ENCODE peak calls at places on chromosome 11, in five cellular contexts. M is PC-3, X is iPS DF 6.9, K is heart right ventricle, Z is H9. Y is an unnamed sample.

GRCh38 chr11:64355078-64355940 is 3.7 kb upstream of the RPS6KA4 start:
- DNase-seq in K (peak; percentile 82), Z (peak; percentile 90), X (no peak), M (peak; percentile 94), Y (no peak)

GRCh38 chr11:95925011-95925410 is 1.1 kb upstream of the MTMR2 start:
- DNase-seq in Z (no peak), X (no peak), M (peak; percentile 92), K (no peak), Y (peak; percentile 20)

GRCh38 chr11:6737872-6738466 is 33.8 kb downstream of the OR2AG2 start:
- DNase-seq in X (peak; percentile 5), K (no peak), M (peak; percentile 74), Z (peak; percentile 38), Y (no peak)

GRCh38 chr11:118068206-118068944 is 8.5 kb upstream of the TMPRSS4 start:
- DNase-seq in K (no peak), Z (peak; percentile 77), M (no peak), X (no peak), Y (no peak)

GRCh38 chr11:133519560-133519959 is 12.7 kb downstream of the OPCML start:
- DNase-seq in K (no peak), M (no peak), Z (no peak), X (no peak), Y (no peak)

GRCh38 chr11:12185914-12186313 is 75.5 kb downstream of the MICAL2 start:
- DNase-seq in X (no peak), Z (no peak), K (no peak), M (no peak), Y (no peak)

GRCh38 chr11:114264381-114264780 is 31.8 kb upstream of the NNMT start:
- DNase-seq in K (no peak), X (no peak), M (no peak), Z (no peak), Y (no peak)

GRCh38 chr11:75524576-75525432 is 937 bp downstream of the GDPD5 start:
- DNase-seq in Z (peak; percentile 45), K (peak; percentile 33), M (peak; percentile 71), X (no peak), Y (no peak)

GRCh38 chr11:95898782-95899181 is 25.1 kb downstream of the MTMR2 start:
- DNase-seq in X (no peak), K (no peak), M (no peak), Z (no peak), Y (no peak)

GRCh38 chr11:85902353-85902752 is 47.2 kb downstream of the CCDC83 start:
- DNase-seq in K (no peak), M (no peak), Z (no peak), X (no peak), Y (no peak)

GRCh38 chr11:18617688-18618340 is 16.3 kb downstream of the SPTY2D1 start:
- DNase-seq in K (no peak), M (no peak), X (no peak), Z (no peak), Y (no peak)

GRCh38 chr11:19377855-19378254 is 137.1 kb upstream of the E2F8 start:
- DNase-seq in M (no peak), K (no peak), Z (no peak), X (no peak), Y (no peak)

GRCh38 chr11:120121336-120121735 is 16.6 kb downstream of the TRIM29 start:
- DNase-seq in Z (no peak), M (peak; percentile 93), X (no peak), K (no peak), Y (peak; percentile 83)

GRCh38 chr11:117604349-117604995 is 192.5 kb downstream of the DSCAML1 start:
- DNase-seq in K (no peak), X (no peak), M (peak; percentile 12), Z (no peak), Y (no peak)

GRCh38 chr11:57460017-57460755 is at the start of gene RTN4RL2:
- DNase-seq in X (no peak), K (peak; percentile 62), Z (peak; percentile 80), M (peak; percentile 72), Y (no peak)

GRCh38 chr11:130465259-130465658 is 16.8 kb downstream of the ADAMTS15 start:
- DNase-seq in K (no peak), Z (no peak), X (no peak), M (no peak), Y (no peak)

GRCh38 chr11:123195182-123196059 is at the start of gene CLMP:
- DNase-seq in M (peak; percentile 62), K (peak; percentile 51), Z (peak; percentile 74), X (no peak), Y (no peak)

GRCh38 chr11:61140416-61140815 is 20.8 kb downstream of the VPS37C start:
- DNase-seq in M (no peak), K (no peak), X (no peak), Z (no peak), Y (no peak)

GRCh38 chr11:97993565-97993964 is 1027.2 kb upstream of the CNTN5 start:
- DNase-seq in K (no peak), M (no peak), Z (no peak), X (no peak), Y (no peak)

GRCh38 chr11:6027501-6027900 is 3.1 kb downstream of the OR56A1 start:
- DNase-seq in M (no peak), Z (no peak), K (no peak), X (no peak), Y (no peak)

GRCh38 chr11:34052608-34053160 is 1.2 kb downstream of the CAPRIN1 start:
- DNase-seq in X (no peak), Z (no peak), M (no peak), K (no peak), Y (no peak)

GRCh38 chr11:73154178-73154577 is 12.1 kb upstream of the FCHSD2 start:
- DNase-seq in K (no peak), M (no peak), X (no peak), Z (no peak), Y (no peak)

GRCh38 chr11:33257160-33257896 is at the start of gene HIPK3:
- DNase-seq in M (peak; percentile 80), X (peak; percentile 16), Z (peak; percentile 79), K (peak; percentile 90), Y (no peak)

GRCh38 chr11:68269414-68270081 is 2.2 kb downstream of the C11orf24 start:
- DNase-seq in M (peak; percentile 43), K (no peak), Z (peak; percentile 14), X (no peak), Y (no peak)

GRCh38 chr11:12994476-12994875 is 14.6 kb upstream of the RASSF10 start:
- DNase-seq in M (no peak), X (no peak), Z (no peak), K (no peak), Y (no peak)

GRCh38 chr11:134786636-134787035 is 374.6 kb upstream of the B3GAT1 start:
- DNase-seq in X (no peak), M (no peak), K (no peak), Z (no peak), Y (no peak)
- H3K27ac ChIP-seq in X (no peak overlapping the region), M (no peak overlapping the region), K (no peak overlapping the region), Z (no peak overlapping the region), Y (no peak overlapping the region)

GRCh38 chr11:76670475-76671235 is at the start of gene LRRC32:
- DNase-seq in Z (peak; percentile 56), M (no peak), X (no peak), K (peak; percentile 79), Y (no peak)

GRCh38 chr11:76668362-76669155 is 2.0 kb downstream of the LRRC32 start:
- DNase-seq in M (no peak), Z (no peak), X (no peak), K (no peak), Y (no peak)

GRCh38 chr11:76671236-76671590 is 666 bp upstream of the LRRC32 start:
- DNase-seq in K (no peak), Z (no peak), M (no peak), X (no peak), Y (no peak)

GRCh38 chr11:76671626-76672309 is 1.2 kb upstream of the LRRC32 start:
- DNase-seq in K (no peak), X (no peak), Z (no peak), M (no peak), Y (no peak)

DNA sequence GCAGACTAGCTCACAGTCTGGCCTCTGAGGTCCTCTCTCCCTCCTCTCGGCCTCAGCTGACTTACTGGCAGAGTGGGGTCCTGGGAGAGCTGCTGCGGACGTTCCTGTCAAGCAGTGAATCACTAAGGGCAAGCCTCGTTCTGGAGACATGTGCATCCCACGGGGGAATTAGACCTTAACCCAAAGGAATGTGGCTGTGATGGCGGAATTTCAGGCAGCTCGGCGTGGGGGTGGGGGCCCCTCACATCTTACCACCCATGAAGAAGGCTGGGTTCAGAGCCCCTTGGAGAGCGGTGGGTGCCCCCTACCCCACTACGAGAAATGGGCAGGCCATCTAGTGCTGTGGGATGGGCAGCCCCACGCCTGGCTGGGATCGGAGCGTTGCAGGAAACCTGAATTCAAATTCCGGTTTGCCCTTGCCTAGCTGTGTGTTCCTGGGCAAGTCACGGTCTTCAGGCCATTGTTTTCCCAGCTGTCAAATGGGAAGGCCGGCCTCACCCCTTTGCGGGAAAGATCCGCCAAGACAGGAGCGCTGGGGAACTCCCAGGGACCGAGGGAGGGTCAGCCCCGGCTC is 559 bp downstream of the LRRC32 start:
- DNase-seq in Z (no peak), M (no peak), X (no peak), K (peak; percentile 42), Y (no peak)
- H3K27ac ChIP-seq in Z (no peak overlapping the region), M (no peak overlapping the region), X (no peak overlapping the region), K (peak overlapping the region; percentile 91), Y (no peak overlapping the region)

GRCh38 chr11:1656061-1656441 is 26.5 kb downstream of the KRTAP5-5 start:
- DNase-seq in Z (no peak), K (no peak), M (no peak), X (no peak), Y (no peak)
- H3K27ac ChIP-seq in Z (no peak overlapping the region), K (no peak overlapping the region), M (no peak overlapping the region), X (no peak overlapping the region), Y (no peak overlapping the region)

DNA sequence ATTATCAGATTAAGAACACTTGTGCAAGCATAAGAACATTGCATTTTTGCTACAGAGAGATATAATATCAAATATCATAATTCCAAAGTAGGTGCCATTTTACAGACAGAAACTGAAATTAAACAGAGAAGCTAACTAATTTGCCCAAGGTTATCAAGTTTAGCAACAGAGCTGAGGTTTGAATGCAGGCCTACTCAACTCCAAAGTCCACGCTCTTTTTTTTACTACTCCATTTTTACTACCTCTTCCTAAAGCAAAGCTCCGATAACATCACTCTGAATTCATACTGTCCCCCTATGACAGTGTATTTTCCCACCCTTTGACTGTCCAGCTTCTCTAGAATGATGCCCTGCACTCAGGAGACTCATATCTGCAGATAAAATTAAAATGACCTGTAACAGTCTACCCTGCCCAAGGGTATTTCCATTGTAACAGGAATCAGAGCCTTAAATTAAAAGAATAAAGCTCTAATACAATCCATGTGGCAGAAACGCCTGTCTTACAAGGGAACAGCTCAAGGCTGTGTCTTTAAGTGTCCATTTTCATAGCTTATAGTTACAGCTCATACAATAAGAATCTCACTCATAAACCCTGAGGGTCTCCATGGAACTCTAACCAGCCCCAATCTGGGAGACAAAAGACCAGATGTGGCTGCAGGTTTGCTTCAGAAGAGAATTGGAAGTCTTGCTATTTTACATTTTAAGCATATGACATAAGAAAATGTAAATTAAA is 36.8 kb downstream of the ALG9 start:
- DNase-seq in K (no peak), M (no peak), X (no peak), Z (no peak), Y (no peak)
- H3K27ac ChIP-seq in K (no peak overlapping the region), M (no peak overlapping the region), X (no peak overlapping the region), Z (no peak overlapping the region), Y (no peak overlapping the region)

GRCh38 chr11:76742912-76743311 is 40.2 kb upstream of the TSKU start:
- DNase-seq in M (no peak), Z (no peak), X (no peak), K (no peak), Y (no peak)
- H3K27ac ChIP-seq in M (no peak overlapping the region), Z (no peak overlapping the region), X (no peak overlapping the region), K (no peak overlapping the region), Y (no peak overlapping the region)